ENCODE peak calls at places on chromosomes 7 and 10, in ten cellular contexts. W is ovary; L is H9; Y is psoas muscle; H is AG09309; Q is ELR; X is glutamatergic neuron; M is sigmoid colon; D is HTR-8/SVneo; C is stimulated activated CD8-positive, alpha-beta memory T cell treated with anti-CD3 and anti-CD28 coated beads, Interleukin-15, amount 100 ng/mL, for 24 hours. V is an unnamed sample.

GRCh38 chr10:66924674-66925345 is 1.0 kb upstream of the LRRTM3 start:
- DNase-seq in W (no peak), L (no peak), Y (no peak), H (no peak), Q (peak), X (no peak), M (no peak), D (no peak), C (no peak), V (no peak)

GRCh38 chr7:80154656-80155325 is 20.2 kb downstream of the GNAI1 start:
- DNase-seq in W (no peak), L (no peak), Y (no peak), H (no peak), Q (no peak), X (no peak), M (no peak), D (no peak), C (no peak), V (no peak)

GRCh38 chr7:98051118-98051744 is 55.4 kb upstream of the LMTK2 start:
- DNase-seq in W (no peak), L (peak), Y (no peak), H (no peak), Q (no peak), X (peak), M (no peak), D (no peak), C (peak), V (no peak)

GRCh38 chr10:96153065-96153464 is 23.0 kb downstream of the ZNF518A start:
- DNase-seq in W (no peak), L (no peak), Y (no peak), H (no peak), Q (peak), X (no peak), M (no peak), D (no peak), C (no peak), V (no peak)

GRCh38 chr7:90551036-90551435 is 45.1 kb upstream of the CDK14 start:
- DNase-seq in W (no peak), L (peak), Y (no peak), H (no peak), Q (no peak), X (no peak), M (no peak), D (no peak), C (no peak), V (no peak)

GRCh38 chr7:34946486-34946885 is 90.8 kb downstream of the DPY19L1 start:
- DNase-seq in W (no peak), L (no peak), Y (no peak), H (no peak), Q (no peak), X (no peak), M (no peak), D (no peak), C (no peak), V (no peak)

GRCh38 chr7:108201766-108202165 is 71.6 kb upstream of the LAMB4 start:
- DNase-seq in W (no peak), L (no peak), Y (no peak), H (no peak), Q (no peak), X (no peak), M (no peak), D (no peak), C (no peak), V (no peak)

GRCh38 chr7:37822946-37823345 is 25.5 kb upstream of the NME8 start:
- DNase-seq in W (no peak), L (no peak), Y (no peak), H (no peak), Q (no peak), X (no peak), M (no peak), D (no peak), C (no peak), V (no peak)

GRCh38 chr7:159231017-159231416 is 86.3 kb upstream of the VIPR2 start:
- DNase-seq in W (no peak), L (no peak), Y (no peak), H (no peak), Q (no peak), X (no peak), M (no peak), D (no peak), C (no peak), V (no peak)

GRCh38 chr7:91999631-92000571 is 59.2 kb downstream of the AKAP9 start:
- DNase-seq in W (no peak), L (no peak), Y (no peak), H (no peak), Q (no peak), X (no peak), M (no peak), D (no peak), C (no peak), V (no peak)